ENCODE peak calls at places on chromosomes 5 and 9, in four cellular contexts. J is NB4, X is HepG2, Q is endothelial cell of umbilical vein. G is an unnamed sample.

GRCh38 chr9:38004809-38005560 is 64.0 kb downstream of the SHB start:
- DNase-seq in X (no peak), Q (no peak), J (no peak), G (no peak)

GRCh38 chr5:171415115-171415730 is 4.2 kb upstream of the FGF18 start:
- DNase-seq in J (peak), Q (no peak), X (no peak), G (no peak)

GRCh38 chr5:160230686-160231527 is 1.6 kb downstream of the FABP6 start:
- DNase-seq in J (no peak), X (no peak), Q (no peak), G (no peak)

GRCh38 chr5:16935271-16936149 is 578 bp downstream of the MYO10 start:
- DNase-seq in J (peak), X (no peak), Q (peak), G (peak)

GRCh38 chr9:35904966-35905781 is 828 bp upstream of the HRCT1 start:
- DNase-seq in X (no peak), J (no peak), Q (no peak), G (no peak)

GRCh38 chr9:75601280-75601679 is 289.2 kb upstream of the PCSK5 start:
- DNase-seq in Q (no peak), X (no peak), J (no peak), G (no peak)

GRCh38 chr9:98807070-98807810 is at the start of gene GALNT12:
- DNase-seq in X (no peak), Q (no peak), J (peak), G (peak)

GRCh38 chr5:30341492-30341891 is 852.0 kb upstream of the CDH6 start:
- DNase-seq in Q (no peak), X (no peak), J (no peak), G (no peak)

GRCh38 chr5:168920019-168920813 is 341.0 kb upstream of the PANK3 start:
- DNase-seq in Q (no peak), J (peak), X (no peak), G (no peak)

GRCh38 chr9:109013678-109014145 is 413 bp upstream of the CTNNAL1 start:
- DNase-seq in Q (no peak), J (no peak), X (no peak), G (no peak)

GRCh38 chr9:94672811-94673487 is 33.6 kb upstream of the FBP1 start:
- DNase-seq in J (no peak), Q (no peak), X (no peak), G (no peak)

GRCh38 chr9:131887680-131888079 is 147.8 kb upstream of the RAPGEF1 start:
- DNase-seq in J (no peak), Q (no peak), X (no peak), G (no peak)

GRCh38 chr5:170393235-170393634 is 4.1 kb upstream of the KCNMB1 start:
- DNase-seq in J (no peak), X (no peak), Q (no peak), G (no peak)

GRCh38 chr5:125914471-125914870 is 508.7 kb upstream of the GRAMD2B start:
- DNase-seq in X (no peak), J (no peak), Q (no peak), G (no peak)

GRCh38 chr5:78132507-78132906 is 162.0 kb downstream of the AP3B1 start:
- DNase-seq in X (no peak), J (no peak), Q (no peak), G (no peak)

GRCh38 chr5:179260324-179261070 is 84.8 kb downstream of the ADAMTS2 start:
- DNase-seq in X (no peak), J (no peak), Q (no peak), G (no peak)

GRCh38 chr5:139177809-139178581 is 20.2 kb downstream of the SIL1 start:
- DNase-seq in J (peak), Q (no peak), X (no peak), G (no peak)

GRCh38 chr5:179114756-179115155 is 54.6 kb downstream of the ZNF354C start:
- DNase-seq in X (no peak), J (no peak), Q (no peak), G (no peak)

GRCh38 chr5:159121061-159121460 is 21.3 kb upstream of the EBF1 start:
- DNase-seq in J (no peak), Q (no peak), X (no peak), G (no peak)

GRCh38 chr5:34571380-34572041 is 84.6 kb upstream of the RAI14 start:
- DNase-seq in Q (peak), J (no peak), X (no peak), G (no peak)

GRCh38 chr5:119049824-119050449 is 20.9 kb upstream of the DMXL1 start:
- DNase-seq in J (no peak), Q (no peak), X (no peak), G (no peak)

GRCh38 chr9:129509508-129509907 is 111.4 kb downstream of the C9orf50 start:
- DNase-seq in Q (peak), J (no peak), X (no peak), G (no peak)

GRCh38 chr5:109944461-109944860 is 254.7 kb downstream of the MAN2A1 start:
- DNase-seq in Q (no peak), X (no peak), J (no peak), G (no peak)

GRCh38 chr5:53126514-53126913 is 17.0 kb upstream of the MOCS2 start:
- DNase-seq in J (no peak), Q (no peak), X (no peak), G (no peak)

GRCh38 chr9:76032652-76033373 is 142.3 kb downstream of the PCSK5 start:
- DNase-seq in J (no peak), Q (no peak), X (no peak), G (no peak)

GRCh38 chr9:14326264-14326826 is 12.4 kb upstream of the NFIB start:
- DNase-seq in J (peak), X (no peak), Q (peak), G (no peak)

GRCh38 chr5:102858221-102858620 is 103.1 kb downstream of the PAM start:
- DNase-seq in X (no peak), Q (no peak), J (no peak), G (peak)

GRCh38 chr5:10789726-10790125 is 28.7 kb upstream of the DAP start:
- DNase-seq in X (no peak), J (no peak), Q (no peak), G (no peak)

GRCh38 chr9:81849631-81850259 is 78.5 kb upstream of the SPATA31D4 start:
- DNase-seq in X (no peak), Q (peak), J (no peak), G (no peak)

GRCh38 chr5:153672347-153673090 is 182.0 kb downstream of the GRIA1 start:
- DNase-seq in J (no peak), X (no peak), Q (peak), G (no peak)

GRCh38 chr5:32462618-32463017 is 18.1 kb upstream of the ZFR start:
- DNase-seq in Q (no peak), X (no peak), J (peak), G (peak)

GRCh38 chr5:159156839-159157238 is 52.5 kb downstream of the RNF145 start:
- DNase-seq in J (peak), Q (peak), X (peak), G (peak)

GRCh38 chr9:83199240-83199639 is 136.3 kb upstream of the RASEF start:
- DNase-seq in Q (peak), X (peak), J (peak), G (peak)

GRCh38 chr5:107900721-107901120 is 230.0 kb upstream of the EFNA5 start:
- DNase-seq in X (no peak), J (no peak), Q (no peak), G (no peak)

GRCh38 chr5:172689801-172690200 is 48.7 kb downstream of the NEURL1B start:
- DNase-seq in Q (no peak), J (no peak), X (no peak), G (no peak)

GRCh38 chr9:15142903-15143534 is 164.0 kb downstream of the TTC39B start:
- DNase-seq in Q (peak), X (peak), J (peak), G (peak)

DNA sequence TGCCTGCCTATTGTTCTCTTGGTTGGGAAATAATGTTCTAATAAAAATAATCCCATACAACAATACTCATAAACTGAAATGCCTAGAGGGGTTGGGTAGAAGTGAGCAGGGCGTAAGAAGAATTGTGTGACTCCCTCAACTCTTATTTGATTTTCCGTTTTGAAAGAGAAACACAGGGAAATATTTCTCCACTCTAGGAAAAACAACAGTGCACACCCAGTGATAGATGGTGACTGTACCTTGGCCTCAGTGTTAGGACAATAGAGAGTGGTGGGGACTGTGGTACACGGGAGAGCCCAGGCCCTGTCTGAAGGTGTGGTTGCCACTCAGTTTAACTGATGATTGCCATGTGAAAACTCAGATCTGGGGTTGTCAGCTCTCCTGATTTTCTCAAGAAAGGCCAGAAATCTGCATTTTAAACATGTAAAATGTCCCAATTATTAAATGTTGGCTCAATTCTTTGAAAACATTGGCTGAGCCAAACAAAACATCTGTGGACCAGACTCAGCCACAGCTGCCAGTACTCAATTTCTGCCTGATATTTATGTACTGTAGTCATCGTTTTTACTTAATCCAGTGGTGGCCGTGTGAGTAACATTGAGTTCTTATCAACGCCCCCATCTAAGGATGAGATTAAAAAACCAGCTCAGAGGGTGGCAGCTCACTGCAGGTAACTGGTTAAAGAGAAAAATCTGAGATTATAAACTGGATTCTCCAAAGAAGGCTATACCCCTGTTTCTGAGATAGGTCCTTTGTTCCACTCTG is 103.8 kb upstream of the ZNF618 start:
- DNase-seq in Q (peak), J (no peak), X (no peak), G (no peak)
- TF ChIP-seq MYC in Q (no peak), J (no peak), X (no peak), G (no peak)

GRCh38 chr5:174086751-174087150 is 41.2 kb downstream of the NSG2 start:
- DNase-seq in Q (no peak), J (no peak), X (no peak), G (no peak)

GRCh38 chr5:174078416-174078815 is 32.9 kb downstream of the NSG2 start:
- DNase-seq in J (no peak), X (peak), Q (no peak), G (no peak)

GRCh38 chr5:174083041-174083827 is 37.7 kb downstream of the NSG2 start:
- DNase-seq in Q (no peak), X (no peak), J (no peak), G (no peak)

GRCh38 chr5:174084691-174085154 is 39.2 kb downstream of the NSG2 start:
- DNase-seq in J (no peak), Q (no peak), X (no peak), G (no peak)

GRCh38 chr5:174082286-174082685 is 36.8 kb downstream of the NSG2 start:
- DNase-seq in Q (no peak), J (no peak), X (no peak), G (no peak)
- TF ChIP-seq MYC in Q (no peak), J (no peak), X (no peak), G (no peak)

DNA sequence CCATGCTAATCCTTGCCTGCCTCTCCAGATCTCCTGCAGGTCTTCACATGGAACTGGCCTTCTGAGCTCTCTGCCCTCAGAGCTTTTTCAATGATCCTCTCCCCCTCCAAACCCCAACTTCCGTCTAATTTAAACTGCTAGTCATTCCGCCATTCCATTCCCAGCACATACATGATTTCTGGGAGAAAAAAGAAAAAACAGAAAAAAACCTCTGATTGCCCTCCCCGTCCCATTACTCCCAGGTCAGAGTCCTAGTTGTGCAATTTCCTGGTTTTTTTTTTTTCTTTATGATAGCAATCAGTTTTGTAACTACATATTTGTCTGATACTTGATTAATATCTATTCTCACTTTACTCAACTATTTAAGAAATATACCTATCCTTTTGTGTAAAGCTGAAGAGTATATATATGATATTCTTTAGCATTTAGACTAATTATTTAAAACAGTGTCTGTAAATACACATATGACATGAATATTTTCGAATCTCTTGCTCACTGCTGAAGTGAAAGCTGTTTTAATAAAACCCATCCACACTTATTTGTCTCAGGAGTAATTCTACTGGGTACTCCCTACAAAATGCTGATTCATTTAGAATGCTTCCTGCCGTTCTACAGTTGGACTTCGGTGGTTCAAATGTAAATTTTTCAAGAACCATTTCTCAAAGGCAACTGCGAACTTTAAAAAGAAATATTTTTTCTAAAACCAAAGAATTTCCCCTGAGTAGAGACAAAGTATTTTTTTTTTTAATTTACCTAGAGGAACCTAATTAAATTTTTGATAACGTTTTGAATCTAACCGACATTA is 1.5 kb downstream of the HINT1 start:
- DNase-seq in X (peak), J (peak), Q (peak), G (peak)
- TF ChIP-seq MYC in X (no peak), J (no peak), Q (no peak), G (no peak)

GRCh38 chr5:56850423-56850822 is 35.1 kb downstream of the MAP3K1 start:
- DNase-seq in X (no peak), Q (no peak), J (no peak), G (no peak)
- TF ChIP-seq MYC in X (no peak), Q (no peak), J (no peak), G (no peak)

GRCh38 chr9:127396808-127397721 is at the start of gene SLC2A8:
- DNase-seq in X (peak), J (peak), Q (peak), G (peak)

GRCh38 chr9:127396253-127396807 is 639 bp upstream of the SLC2A8 start:
- DNase-seq in Q (no peak), X (no peak), J (no peak), G (no peak)

GRCh38 chr9:127397722-127398647 is 1.0 kb downstream of the SLC2A8 start:
- DNase-seq in J (no peak), Q (peak), X (peak), G (peak)

GRCh38 chr9:127399736-127400269 is 2.8 kb downstream of the SLC2A8 start:
- DNase-seq in J (no peak), Q (no peak), X (no peak), G (no peak)

DNA sequence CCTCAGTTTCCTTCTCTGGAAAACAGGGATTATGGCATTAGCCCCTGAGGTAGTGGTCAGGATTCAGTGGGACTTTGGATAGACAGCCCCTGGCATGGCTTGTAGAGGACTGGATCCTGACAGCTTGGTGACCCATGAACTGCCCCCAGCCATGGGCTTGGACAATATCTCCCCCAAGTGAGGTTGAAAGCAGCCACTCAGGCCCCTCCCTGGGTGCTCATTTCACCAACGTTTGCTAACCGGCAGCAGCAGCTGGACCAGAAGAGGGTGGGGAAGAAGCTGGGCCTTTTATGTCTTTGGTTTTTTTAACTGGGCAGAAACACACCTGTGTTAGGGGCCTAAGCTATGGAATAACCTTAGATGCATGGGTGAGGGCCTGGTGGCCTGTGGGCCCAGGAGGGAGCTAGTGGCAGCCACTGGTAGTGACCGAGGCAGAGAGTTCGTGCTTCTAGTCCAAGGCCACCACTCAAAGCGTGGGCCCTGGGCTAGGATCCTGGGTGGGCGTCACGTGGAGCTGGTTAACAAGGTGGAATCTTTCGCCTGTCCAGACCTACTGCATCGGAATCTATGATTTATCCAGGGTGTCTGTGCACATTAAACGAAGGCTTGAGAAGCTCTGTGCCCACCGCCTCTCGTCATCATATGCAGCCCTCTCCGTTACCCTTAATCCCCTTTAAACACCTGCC is 1.9 kb downstream of the SLC2A8 start:
- DNase-seq in J (no peak), X (no peak), Q (no peak), G (no peak)
- TF ChIP-seq MYC in J (no peak), X (no peak), Q (no peak), G (no peak)

DNA sequence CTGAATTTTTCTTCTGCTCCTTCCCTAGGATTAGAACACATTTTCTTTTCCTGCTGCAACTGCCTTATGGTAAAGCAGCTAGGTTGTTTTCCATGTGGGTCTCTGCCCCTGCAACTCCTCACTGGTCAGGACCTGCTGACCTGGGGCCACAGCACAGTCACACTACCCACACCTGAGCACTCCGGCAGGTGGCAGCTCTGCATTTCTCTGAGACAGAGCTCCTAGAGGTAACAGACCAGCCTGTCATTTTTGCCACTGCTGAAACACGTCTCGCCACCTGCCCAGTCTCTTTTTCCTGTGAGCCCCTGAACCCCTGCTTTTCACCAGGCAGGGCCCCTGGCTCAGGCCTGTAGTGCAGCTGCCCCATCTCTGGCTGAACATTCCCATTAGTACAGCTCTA is 609.6 kb downstream of the HINT1 start:
- DNase-seq in X (no peak), Q (no peak), J (no peak), G (no peak)
- TF ChIP-seq MYC in X (no peak), Q (no peak), J (no peak), G (no peak)

G was measured in A549.